ENCODE peak calls at places on chromosome 13, in six cellular contexts. One of them, this sample, is unnamed.

GRCh38 chr13:52852444-52852843 is 4.0 kb upstream of the PCDH8 start:
- DNase-seq in HepG2: no peak
- DNase-seq in NT2/D1: no peak
- DNase-seq in HCT116: no peak
- DNase-seq in GM12878: no peak
- DNase-seq in H1: no peak
- DNase-seq in this sample: no peak

GRCh38 chr13:111474136-111475002 is 153.9 kb downstream of the TEX29 start:
- DNase-seq in NT2/D1: peak; percentile 38
- DNase-seq in HepG2: peak; percentile 18
- DNase-seq in GM12878: no peak
- DNase-seq in H1: peak; percentile 47
- DNase-seq in HCT116: peak; percentile 21
- DNase-seq in this sample: peak; percentile 17

GRCh38 chr13:101626925-101627555 is 174.6 kb downstream of the ITGBL1 start:
- DNase-seq in HCT116: no peak
- DNase-seq in HepG2: no peak
- DNase-seq in GM12878: peak; percentile 57
- DNase-seq in H1: no peak
- DNase-seq in NT2/D1: no peak
- DNase-seq in this sample: no peak

GRCh38 chr13:105412171-105412570 is 1123.3 kb downstream of the EFNB2 start:
- DNase-seq in NT2/D1: no peak
- DNase-seq in H1: no peak
- DNase-seq in GM12878: no peak
- DNase-seq in HCT116: no peak
- DNase-seq in HepG2: no peak
- DNase-seq in this sample: no peak

GRCh38 chr13:101739382-101740178 is 287.1 kb downstream of the ITGBL1 start:
- DNase-seq in HCT116: no peak
- DNase-seq in GM12878: peak; percentile 40
- DNase-seq in NT2/D1: no peak
- DNase-seq in H1: no peak
- DNase-seq in HepG2: peak; percentile 4
- DNase-seq in this sample: no peak

GRCh38 chr13:85665286-85665685 is 133.9 kb downstream of the SLITRK6 start:
- DNase-seq in NT2/D1: no peak
- DNase-seq in H1: no peak
- DNase-seq in HCT116: no peak
- DNase-seq in GM12878: no peak
- DNase-seq in HepG2: no peak
- DNase-seq in this sample: no peak

GRCh38 chr13:24272452-24273161 is 36.8 kb upstream of the C1QTNF9 start:
- DNase-seq in NT2/D1: no peak
- DNase-seq in HCT116: no peak
- DNase-seq in H1: no peak
- DNase-seq in GM12878: no peak
- DNase-seq in HepG2: no peak
- DNase-seq in this sample: no peak

GRCh38 chr13:40910324-40911050 is 108.6 kb downstream of the ELF1 start:
- DNase-seq in HCT116: no peak
- DNase-seq in GM12878: peak; percentile 21
- DNase-seq in HepG2: peak; percentile 21
- DNase-seq in H1: no peak
- DNase-seq in NT2/D1: no peak
- DNase-seq in this sample: no peak

GRCh38 chr13:82900453-82900852 is 981.8 kb downstream of the SLITRK1 start:
- DNase-seq in H1: no peak
- DNase-seq in HepG2: no peak
- DNase-seq in GM12878: no peak
- DNase-seq in NT2/D1: peak; percentile 18
- DNase-seq in HCT116: no peak
- DNase-seq in this sample: no peak

GRCh38 chr13:32910530-32910929 is 105.7 kb upstream of the KL start:
- DNase-seq in GM12878: no peak
- DNase-seq in H1: no peak
- DNase-seq in NT2/D1: no peak
- DNase-seq in HepG2: no peak
- DNase-seq in HCT116: no peak
- DNase-seq in this sample: no peak

GRCh38 chr13:45333973-45334922 is 6.7 kb downstream of the TPT1 start:
- DNase-seq in HCT116: no peak
- DNase-seq in H1: no peak
- DNase-seq in GM12878: no peak
- DNase-seq in NT2/D1: no peak
- DNase-seq in HepG2: no peak
- DNase-seq in this sample: no peak

GRCh38 chr13:66714795-66715194 is 515.3 kb downstream of the PCDH9 start:
- DNase-seq in HCT116: no peak
- DNase-seq in HepG2: no peak
- DNase-seq in NT2/D1: no peak
- DNase-seq in GM12878: no peak
- DNase-seq in H1: no peak
- DNase-seq in this sample: no peak

GRCh38 chr13:30234763-30235162 is 72.6 kb downstream of the KATNAL1 start:
- DNase-seq in HepG2: no peak
- DNase-seq in HCT116: no peak
- DNase-seq in NT2/D1: no peak
- DNase-seq in H1: no peak
- DNase-seq in GM12878: no peak
- DNase-seq in this sample: no peak

GRCh38 chr13:28423010-28423409 is 71.9 kb downstream of the FLT1 start:
- DNase-seq in HepG2: no peak
- DNase-seq in GM12878: peak; percentile 74
- DNase-seq in HCT116: no peak
- DNase-seq in H1: no peak
- DNase-seq in NT2/D1: no peak
- DNase-seq in this sample: no peak

DNA sequence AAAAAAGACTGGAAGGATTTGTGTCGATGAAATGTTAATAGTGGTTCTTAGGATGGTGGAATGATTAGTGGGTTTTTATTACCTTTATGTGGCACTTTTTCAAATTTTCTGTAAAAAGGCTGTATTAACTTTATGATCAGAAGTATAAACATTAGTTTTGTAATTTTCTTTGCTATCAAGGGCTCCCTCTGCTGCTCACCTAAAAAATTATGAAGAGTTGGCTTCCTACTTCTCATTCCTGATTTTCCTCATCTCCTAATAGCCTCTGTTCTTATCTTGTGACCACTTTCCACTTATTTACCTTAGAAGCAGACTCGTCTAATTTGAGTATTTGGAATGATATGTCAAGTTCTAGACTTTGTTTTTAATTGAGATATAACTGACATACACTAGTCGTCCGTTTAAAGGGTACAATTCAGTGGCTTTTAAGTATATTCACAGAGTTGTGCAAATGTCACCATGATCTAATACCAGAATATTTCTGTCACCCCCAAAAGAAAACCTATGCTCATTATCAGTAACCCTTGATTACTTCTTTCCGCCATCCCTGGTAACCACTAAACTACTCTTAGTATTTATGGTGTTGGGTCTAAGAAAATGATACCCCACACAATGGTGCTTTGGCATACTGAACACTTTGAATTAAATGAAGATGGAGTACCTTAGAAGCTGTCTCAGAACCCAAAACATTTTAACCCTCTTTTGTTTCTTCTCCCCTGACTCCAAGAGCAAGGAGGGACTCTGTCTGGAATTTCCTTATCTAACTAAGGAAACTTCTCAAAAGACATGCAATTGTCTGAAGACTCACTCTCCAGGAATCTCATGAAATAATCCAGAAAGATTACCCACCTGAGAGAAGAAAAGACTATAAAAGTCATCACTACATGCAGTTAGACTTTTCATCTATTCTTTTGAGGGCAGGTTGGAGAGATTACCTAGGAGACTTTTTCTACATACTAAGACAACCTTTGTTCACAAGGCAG is 311.3 kb downstream of the DLEU7 start:
- DNase-seq in H1: no peak
- DNase-seq in GM12878: no peak
- DNase-seq in HepG2: no peak
- DNase-seq in NT2/D1: no peak
- DNase-seq in HCT116: peak; percentile 10
- DNase-seq in this sample: no peak
- TF ChIP-seq ZNF274 in H1: no peak
- TF ChIP-seq ZNF274 in GM12878: no peak
- TF ChIP-seq ZNF274 in HepG2: no peak
- TF ChIP-seq ZNF274 in NT2/D1: no peak
- TF ChIP-seq ZNF274 in HCT116: no peak
- TF ChIP-seq ZNF274 in this sample: no peak

GRCh38 chr13:76879876-76880270 is 6.3 kb downstream of the KCTD12 start:
- DNase-seq in HepG2: no peak
- DNase-seq in H1: no peak
- DNase-seq in NT2/D1: no peak
- DNase-seq in GM12878: no peak
- DNase-seq in HCT116: no peak
- DNase-seq in this sample: no peak

GRCh38 chr13:76878043-76878442 is 8.2 kb downstream of the KCTD12 start:
- DNase-seq in H1: no peak
- DNase-seq in HCT116: no peak
- DNase-seq in HepG2: no peak
- DNase-seq in NT2/D1: no peak
- DNase-seq in GM12878: no peak
- DNase-seq in this sample: no peak

GRCh38 chr13:76875256-76875655 is 10.9 kb downstream of the KCTD12 start:
- DNase-seq in HepG2: no peak
- DNase-seq in HCT116: no peak
- DNase-seq in GM12878: no peak
- DNase-seq in H1: no peak
- DNase-seq in NT2/D1: no peak
- DNase-seq in this sample: no peak

GRCh38 chr13:76882431-76882830 is 3.8 kb downstream of the KCTD12 start:
- DNase-seq in HepG2: no peak
- DNase-seq in HCT116: no peak
- DNase-seq in H1: no peak
- DNase-seq in GM12878: no peak
- DNase-seq in NT2/D1: no peak
- DNase-seq in this sample: no peak

DNA sequence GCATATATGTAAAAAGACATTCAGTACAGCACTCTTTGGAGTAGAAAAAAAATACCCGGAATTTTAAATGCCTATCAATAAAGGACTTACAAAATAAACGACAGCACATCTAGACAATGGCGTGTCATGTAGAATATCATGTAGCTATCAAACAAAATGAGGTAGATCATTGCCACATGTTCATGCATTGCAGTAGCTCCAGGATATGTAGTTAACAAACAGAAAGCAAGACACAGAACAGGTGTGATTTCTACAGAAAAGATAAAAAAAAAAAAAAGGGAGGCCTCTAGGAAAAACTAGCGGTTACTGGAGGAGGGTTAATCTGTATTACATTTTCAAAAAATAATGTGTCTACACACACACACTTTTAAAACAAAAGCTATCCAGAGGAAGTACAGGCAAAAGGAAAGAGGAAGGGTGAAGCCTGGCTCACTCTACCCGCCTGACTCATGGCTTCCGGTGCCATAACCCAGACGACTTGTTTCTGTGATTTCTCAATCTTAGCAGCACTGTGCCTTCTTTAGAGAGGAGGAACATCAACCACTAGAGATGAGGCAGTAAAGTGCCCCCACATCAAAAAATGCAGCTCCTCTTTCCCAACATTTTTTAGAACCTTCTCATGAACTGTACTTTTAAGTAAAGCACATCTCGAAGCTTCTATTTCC is 6.9 kb downstream of the KCTD12 start:
- DNase-seq in GM12878: peak; percentile 47
- DNase-seq in H1: no peak
- DNase-seq in HCT116: no peak
- DNase-seq in HepG2: no peak
- DNase-seq in NT2/D1: no peak
- DNase-seq in this sample: no peak
- TF ChIP-seq ZNF274 in GM12878: no peak
- TF ChIP-seq ZNF274 in H1: no peak
- TF ChIP-seq ZNF274 in HCT116: no peak
- TF ChIP-seq ZNF274 in HepG2: no peak
- TF ChIP-seq ZNF274 in NT2/D1: no peak
- TF ChIP-seq ZNF274 in this sample: no peak

GRCh38 chr13:90498096-90498495 is 849.4 kb upstream of the MIR17HG start:
- DNase-seq in GM12878: no peak
- DNase-seq in H1: no peak
- DNase-seq in NT2/D1: no peak
- DNase-seq in HCT116: no peak
- DNase-seq in HepG2: no peak
- DNase-seq in this sample: no peak

GRCh38 chr13:90498816-90499215 is 848.7 kb upstream of the MIR17HG start:
- DNase-seq in GM12878: no peak
- DNase-seq in H1: no peak
- DNase-seq in HCT116: no peak
- DNase-seq in NT2/D1: no peak
- DNase-seq in HepG2: no peak
- DNase-seq in this sample: no peak

GRCh38 chr13:90502143-90502542 is 845.3 kb upstream of the MIR17HG start:
- DNase-seq in GM12878: no peak
- DNase-seq in H1: no peak
- DNase-seq in NT2/D1: no peak
- DNase-seq in HepG2: no peak
- DNase-seq in HCT116: no peak
- DNase-seq in this sample: no peak

GRCh38 chr13:90502762-90503161 is 844.7 kb upstream of the MIR17HG start:
- DNase-seq in NT2/D1: no peak
- DNase-seq in GM12878: no peak
- DNase-seq in HepG2: no peak
- DNase-seq in HCT116: no peak
- DNase-seq in H1: no peak
- DNase-seq in this sample: no peak

GRCh38 chr13:90500569-90500968 is 846.9 kb upstream of the MIR17HG start:
- DNase-seq in HCT116: no peak
- DNase-seq in H1: no peak
- DNase-seq in GM12878: no peak
- DNase-seq in NT2/D1: no peak
- DNase-seq in HepG2: no peak
- DNase-seq in this sample: no peak
- TF ChIP-seq ZNF274 in HCT116: no peak
- TF ChIP-seq ZNF274 in H1: no peak
- TF ChIP-seq ZNF274 in GM12878: no peak
- TF ChIP-seq ZNF274 in NT2/D1: no peak
- TF ChIP-seq ZNF274 in HepG2: no peak
- TF ChIP-seq ZNF274 in this sample: no peak

GRCh38 chr13:19633340-19634128 is at the start of gene MPHOSPH8:
- DNase-seq in H1: peak; percentile 95
- DNase-seq in GM12878: peak; percentile 84
- DNase-seq in NT2/D1: peak; percentile 83
- DNase-seq in HCT116: peak; percentile 92
- DNase-seq in HepG2: peak; percentile 88
- DNase-seq in this sample: peak; percentile 96
- TF ChIP-seq ZNF274 in H1: no peak
- TF ChIP-seq ZNF274 in GM12878: no peak
- TF ChIP-seq ZNF274 in NT2/D1: no peak
- TF ChIP-seq ZNF274 in HCT116: no peak
- TF ChIP-seq ZNF274 in HepG2: peak; percentile 69
- TF ChIP-seq ZNF274 in this sample: no peak

DNA sequence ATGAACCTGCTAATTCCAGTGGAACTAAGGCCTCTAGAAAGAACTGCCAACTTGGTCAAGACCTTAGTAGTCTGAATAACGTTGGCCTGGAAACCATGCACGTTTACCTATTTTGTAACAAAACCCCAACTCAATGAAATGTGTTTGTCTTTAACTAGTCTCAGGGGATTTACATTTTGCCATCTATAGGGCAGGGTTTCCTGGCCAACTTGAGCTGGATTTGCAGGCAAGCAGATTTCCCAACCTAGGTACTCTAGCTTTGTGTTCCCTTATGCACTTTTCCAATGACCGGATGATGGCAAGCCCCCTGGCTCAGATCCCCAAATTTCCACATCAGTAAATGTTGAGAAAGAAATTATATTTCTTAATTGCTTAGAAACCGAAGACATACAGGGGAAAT is 114.5 kb downstream of the IRS2 start:
- DNase-seq in GM12878: no peak
- DNase-seq in NT2/D1: no peak
- DNase-seq in HepG2: no peak
- DNase-seq in HCT116: no peak
- DNase-seq in H1: no peak
- DNase-seq in this sample: no peak
- TF ChIP-seq ZNF274 in GM12878: no peak
- TF ChIP-seq ZNF274 in NT2/D1: no peak
- TF ChIP-seq ZNF274 in HepG2: no peak
- TF ChIP-seq ZNF274 in HCT116: no peak
- TF ChIP-seq ZNF274 in H1: no peak
- TF ChIP-seq ZNF274 in this sample: no peak

This sample was measured in K562.